ENCODE peak calls at places on chromosomes 6 and 20, in seven cellular contexts. D is aorta; V is transverse colon; L is fibroblast of lung; A is heart right ventricle; N is CD8-positive, alpha-beta memory T cell; J is OCI-LY7. G is an unnamed sample.

GRCh38 chr20:46883847-46884246 is 10.8 kb upstream of the EYA2 start:
- DNase-seq in N (no peak), J (no peak), L (peak; percentile 3), A (no peak), V (no peak), D (no peak), G (no peak)

GRCh38 chr6:40341726-40342125 is 245.4 kb downstream of the LRFN2 start:
- DNase-seq in A (no peak), N (no peak), V (no peak), D (no peak), L (no peak), J (no peak), G (no peak)

GRCh38 chr20:25197173-25197869 is 1.8 kb downstream of the ENTPD6 start:
- DNase-seq in J (no peak), A (no peak), L (no peak), V (peak; percentile 53), N (no peak), D (no peak), G (no peak)

GRCh38 chr6:135475292-135475886 is 22.2 kb downstream of the AHI1 start:
- DNase-seq in A (no peak), J (no peak), D (no peak), N (no peak), L (no peak), V (no peak), G (no peak)

GRCh38 chr6:1409774-1410465 is 20.5 kb downstream of the FOXF2 start:
- DNase-seq in V (no peak), J (no peak), L (no peak), N (no peak), A (no peak), D (no peak), G (no peak)

GRCh38 chr6:40325041-40325440 is 262.1 kb downstream of the LRFN2 start:
- DNase-seq in J (no peak), D (no peak), A (no peak), V (peak; percentile 19), N (no peak), L (no peak), G (no peak)

GRCh38 chr20:1893721-1894470 is 1.3 kb upstream of the SIRPA start:
- DNase-seq in J (no peak), L (no peak), A (peak; percentile 55), N (no peak), D (no peak), V (no peak), G (peak; percentile 70)

GRCh38 chr6:134735461-134735860 is 214.4 kb downstream of the ALDH8A1 start:
- DNase-seq in J (no peak), V (no peak), N (no peak), L (peak; percentile 35), D (no peak), A (no peak), G (no peak)

GRCh38 chr6:53250761-53251672 is 97.7 kb downstream of the ELOVL5 start:
- DNase-seq in A (no peak), L (peak; percentile 39), V (no peak), J (no peak), D (no peak), N (no peak), G (no peak)

GRCh38 chr6:95846652-95847051 is 169.1 kb upstream of the FUT9 start:
- DNase-seq in N (no peak), J (no peak), L (no peak), D (no peak), V (no peak), A (no peak), G (no peak)

GRCh38 chr20:54094268-54094580 is 23.8 kb upstream of the BCAS1 start:
- DNase-seq in V (no peak), N (no peak), D (no peak), J (no peak), A (no peak), L (no peak), G (no peak)

GRCh38 chr6:31138982-31139381 is at the start of gene PSORS1C2:
- DNase-seq in V (no peak), L (no peak), A (no peak), D (no peak), N (no peak), J (no peak), G (no peak)
- H3K27ac ChIP-seq in V (no peak within 1 kb of the TSS), L (no peak within 1 kb of the TSS), A (no peak within 1 kb of the TSS), D (no peak within 1 kb of the TSS), N (no peak within 1 kb of the TSS), J (no peak within 1 kb of the TSS), G (no peak within 1 kb of the TSS)

GRCh38 chr20:40992349-40993113 is 36.1 kb upstream of the TOP1 start:
- DNase-seq in D (no peak), V (no peak), L (no peak), A (no peak), J (peak; percentile 61), N (no peak), G (no peak)

GRCh38 chr20:40986774-40987173 is 41.8 kb upstream of the TOP1 start:
- DNase-seq in A (no peak), J (peak; percentile 85), D (no peak), L (no peak), V (no peak), N (no peak), G (no peak)

GRCh38 chr20:40991181-40991889 is 37.3 kb upstream of the TOP1 start:
- DNase-seq in N (no peak), V (peak; percentile 62), J (peak; percentile 99), A (peak; percentile 28), D (no peak), L (no peak), G (peak; percentile 32)

GRCh38 chr20:40993794-40994540 is 34.7 kb upstream of the TOP1 start:
- DNase-seq in L (no peak), N (no peak), A (no peak), J (peak; percentile 93), D (no peak), V (no peak), G (no peak)

GRCh38 chr20:40990542-40991120 is 38.0 kb upstream of the TOP1 start:
- DNase-seq in A (peak; percentile 83), N (peak; percentile 20), J (peak; percentile 92), L (peak; percentile 76), V (peak; percentile 86), D (peak; percentile 89), G (peak; percentile 70)
- H3K27ac ChIP-seq in A (no peak overlapping the region), N (peak overlapping the region; percentile 4), J (peak overlapping the region; percentile 98), L (no peak overlapping the region), V (no peak overlapping the region), D (no peak overlapping the region), G (no peak overlapping the region)

DNA sequence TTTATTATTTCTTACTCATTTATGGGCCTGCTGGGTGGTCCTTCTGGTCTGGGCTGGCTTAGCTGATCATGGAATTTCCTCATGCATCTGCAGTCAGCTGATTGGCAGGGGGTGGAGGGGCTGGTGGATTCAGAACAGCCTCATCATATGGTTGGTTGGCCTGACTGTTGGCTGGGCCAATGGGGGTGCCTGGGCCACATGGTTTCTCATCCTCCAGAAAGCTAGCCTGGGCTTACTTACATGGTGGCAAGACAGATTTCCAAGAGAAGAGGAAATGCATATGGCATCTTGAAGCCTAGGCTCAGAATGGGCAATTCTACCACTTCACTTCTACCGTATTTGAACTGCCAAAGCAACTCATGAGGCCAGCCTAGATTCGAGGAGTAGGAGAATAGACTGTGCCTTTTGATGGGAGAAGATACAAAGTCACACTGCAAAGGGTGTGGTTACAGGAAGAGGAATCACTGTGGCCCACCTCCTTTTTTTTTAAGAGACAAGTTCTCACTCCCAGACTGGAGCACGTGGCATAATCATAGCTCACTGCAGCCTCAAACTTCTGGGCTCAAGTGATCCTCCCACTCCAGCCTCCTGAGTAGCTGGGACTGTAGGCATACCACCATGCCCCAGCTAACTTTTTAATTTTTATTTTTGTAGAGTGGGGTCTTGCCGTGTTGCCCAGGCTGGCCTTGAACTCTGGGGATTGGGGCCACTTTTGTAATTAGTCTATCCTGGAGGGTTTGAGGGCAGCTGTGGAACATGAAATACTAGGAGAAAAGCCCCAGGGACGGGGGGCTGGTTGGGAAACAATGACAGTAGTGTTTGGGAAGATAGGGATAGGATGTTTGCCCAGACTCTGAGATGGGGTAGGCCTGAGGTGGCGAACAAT is 47.6 kb upstream of the RNF24 start:
- DNase-seq in D (no peak), L (no peak), N (no peak), V (no peak), A (no peak), J (no peak), G (no peak)
- H3K27ac ChIP-seq in D (peak overlapping the region; percentile 55), L (peak overlapping the region; percentile 79), N (no peak overlapping the region), V (peak overlapping the region; percentile 74), A (peak overlapping the region; percentile 87), J (no peak overlapping the region), G (no peak overlapping the region)

GRCh38 chr6:166971271-166971670 is 14.9 kb upstream of the RNASET2 start:
- DNase-seq in D (no peak), L (no peak), V (no peak), J (no peak), A (no peak), N (no peak), G (no peak)
- H3K27ac ChIP-seq in D (no peak overlapping the region), L (no peak overlapping the region), V (no peak overlapping the region), J (no peak overlapping the region), A (no peak overlapping the region), N (no peak overlapping the region), G (no peak overlapping the region)

DNA sequence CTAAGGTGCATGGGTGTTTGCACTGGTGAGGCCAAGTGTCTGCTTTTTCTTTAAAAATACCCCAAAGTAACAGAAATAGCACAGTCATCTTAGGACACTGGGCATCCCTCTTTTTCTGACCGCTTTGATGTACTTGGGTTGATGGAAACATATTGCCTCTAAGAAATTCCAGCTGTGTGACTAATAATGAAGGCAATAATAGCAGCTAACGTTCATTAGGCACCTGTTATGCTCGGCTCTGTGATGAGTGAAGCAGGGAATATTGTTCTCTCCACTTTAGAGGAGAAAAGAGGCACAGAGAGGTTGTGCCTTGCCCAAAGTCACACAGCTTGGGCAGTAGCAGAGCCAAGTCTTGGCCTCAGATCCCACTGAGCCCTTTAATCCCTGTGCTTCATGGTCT is 100.7 kb downstream of the F13A1 start:
- DNase-seq in D (no peak), J (no peak), N (no peak), V (no peak), A (no peak), L (no peak), G (no peak)
- H3K27ac ChIP-seq in D (no peak overlapping the region), J (no peak overlapping the region), N (no peak overlapping the region), V (no peak overlapping the region), A (no peak overlapping the region), L (no peak overlapping the region), G (no peak overlapping the region)

DNA sequence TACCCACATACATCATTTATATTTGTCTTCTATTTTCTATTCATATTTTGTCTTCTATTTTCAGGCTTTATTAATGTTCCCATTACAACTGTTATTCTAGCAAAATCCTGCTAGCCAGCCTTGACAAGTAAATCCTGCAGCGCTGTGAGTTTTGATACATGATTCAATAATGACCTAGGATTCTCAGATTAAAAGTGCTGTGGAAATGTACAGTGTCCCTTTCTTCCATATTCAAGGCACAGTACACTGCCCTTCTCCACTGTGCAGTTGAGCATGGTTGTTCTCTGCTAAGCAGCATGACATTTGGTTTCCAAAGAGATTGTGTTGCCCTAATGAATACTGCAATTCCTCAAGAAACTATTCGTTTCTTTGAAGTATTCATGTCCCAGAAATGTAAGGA is 5.8 kb upstream of the HEY2 start:
- DNase-seq in N (no peak), A (no peak), J (no peak), L (no peak), D (no peak), V (no peak), G (no peak)
- H3K27ac ChIP-seq in N (no peak overlapping the region), A (peak overlapping the region; percentile 1), J (no peak overlapping the region), L (no peak overlapping the region), D (no peak overlapping the region), V (no peak overlapping the region), G (no peak overlapping the region)

G was measured in substantia nigra.